ENCODE peak calls at places on chromosome 4, in four cellular contexts. C, Q, S and U are unnamed samples.
A peak's percentile ranks its signal among the peaks of the same experiment; 100 is the strongest.

GRCh38 chr4:139014391-139015268 is 951 bp upstream of the NOCT start:
- DNase-seq in C (peak; percentile 54), Q (peak; percentile 77), S (peak; percentile 64), U (no peak)

GRCh38 chr4:89303177-89303576 is 4.4 kb downstream of the GPRIN3 start:
- DNase-seq in C (no peak), Q (no peak), S (no peak), U (no peak)

GRCh38 chr4:8351931-8352367 is 82.4 kb downstream of the HTRA3 start:
- DNase-seq in C (no peak), Q (no peak), S (peak; percentile 21), U (no peak)

GRCh38 chr4:95165926-95166524 is 382.7 kb downstream of the UNC5C start:
- DNase-seq in C (peak; percentile 75), Q (peak; percentile 28), S (peak; percentile 54), U (no peak)

GRCh38 chr4:2126309-2127043 is 67.3 kb downstream of the NAT8L start:
- DNase-seq in C (no peak), Q (no peak), S (no peak), U (no peak)

GRCh38 chr4:8260656-8261111 is 8.9 kb upstream of the HTRA3 start:
- DNase-seq in C (no peak), Q (no peak), S (no peak), U (no peak)

GRCh38 chr4:108320066-108320465 is 151.3 kb upstream of the LEF1 start:
- DNase-seq in C (no peak), Q (no peak), S (no peak), U (no peak)

GRCh38 chr4:6917445-6918241 is 8.0 kb downstream of the TBC1D14 start:
- DNase-seq in C (peak; percentile 92), Q (peak; percentile 35), S (peak; percentile 95), U (peak; percentile 69)

GRCh38 chr4:123453006-123453685 is 56.6 kb downstream of the SPRY1 start:
- DNase-seq in C (no peak), Q (no peak), S (no peak), U (no peak)

GRCh38 chr4:89497517-89498308 is 190.1 kb upstream of the GPRIN3 start:
- DNase-seq in C (no peak), Q (no peak), S (no peak), U (no peak)

GRCh38 chr4:133866328-133866699 is 335.3 kb downstream of the PABPC4L start:
- DNase-seq in C (no peak), Q (no peak), S (no peak), U (no peak)

GRCh38 chr4:15144249-15144966 is 142.1 kb downstream of the CPEB2 start:
- DNase-seq in C (no peak), Q (no peak), S (no peak), U (no peak)
- TF ChIP-seq NR3C1 in C (no peak), Q (no peak), S (no peak), U (no peak)

DNA sequence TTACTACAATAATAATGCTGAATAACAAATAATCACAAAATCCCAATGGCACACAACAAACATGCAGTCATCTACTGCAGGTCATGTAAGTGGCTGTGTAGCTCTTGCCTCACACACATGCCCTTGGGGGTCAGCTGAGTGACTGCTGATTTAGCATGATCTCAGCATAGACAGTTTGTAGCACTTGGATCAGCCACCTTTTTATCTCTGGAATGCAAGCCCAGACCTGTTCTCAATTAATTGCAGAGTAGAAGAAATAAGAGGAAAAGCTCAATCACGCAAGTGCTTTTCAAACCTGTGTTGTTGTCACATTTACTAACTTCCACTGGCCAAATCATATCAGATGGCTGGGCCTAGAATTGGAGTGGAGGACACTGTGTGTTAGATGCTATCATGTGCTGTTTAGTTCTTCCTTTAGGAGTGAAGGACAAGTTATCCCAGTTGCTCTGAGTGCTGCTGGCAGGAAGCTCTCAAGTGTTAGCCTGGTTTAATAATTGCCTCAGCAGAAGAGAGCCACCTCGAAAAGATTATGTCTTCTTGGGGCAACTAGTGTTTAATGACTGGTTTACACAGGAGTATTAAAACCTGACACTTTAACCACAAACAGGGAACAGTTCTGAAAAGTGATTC is 128.3 kb upstream of the EPHA5 start:
- DNase-seq in C (no peak), Q (no peak), S (no peak), U (no peak)
- TF ChIP-seq NR3C1 in C (no peak), Q (no peak), S (no peak), U (no peak)

DNA sequence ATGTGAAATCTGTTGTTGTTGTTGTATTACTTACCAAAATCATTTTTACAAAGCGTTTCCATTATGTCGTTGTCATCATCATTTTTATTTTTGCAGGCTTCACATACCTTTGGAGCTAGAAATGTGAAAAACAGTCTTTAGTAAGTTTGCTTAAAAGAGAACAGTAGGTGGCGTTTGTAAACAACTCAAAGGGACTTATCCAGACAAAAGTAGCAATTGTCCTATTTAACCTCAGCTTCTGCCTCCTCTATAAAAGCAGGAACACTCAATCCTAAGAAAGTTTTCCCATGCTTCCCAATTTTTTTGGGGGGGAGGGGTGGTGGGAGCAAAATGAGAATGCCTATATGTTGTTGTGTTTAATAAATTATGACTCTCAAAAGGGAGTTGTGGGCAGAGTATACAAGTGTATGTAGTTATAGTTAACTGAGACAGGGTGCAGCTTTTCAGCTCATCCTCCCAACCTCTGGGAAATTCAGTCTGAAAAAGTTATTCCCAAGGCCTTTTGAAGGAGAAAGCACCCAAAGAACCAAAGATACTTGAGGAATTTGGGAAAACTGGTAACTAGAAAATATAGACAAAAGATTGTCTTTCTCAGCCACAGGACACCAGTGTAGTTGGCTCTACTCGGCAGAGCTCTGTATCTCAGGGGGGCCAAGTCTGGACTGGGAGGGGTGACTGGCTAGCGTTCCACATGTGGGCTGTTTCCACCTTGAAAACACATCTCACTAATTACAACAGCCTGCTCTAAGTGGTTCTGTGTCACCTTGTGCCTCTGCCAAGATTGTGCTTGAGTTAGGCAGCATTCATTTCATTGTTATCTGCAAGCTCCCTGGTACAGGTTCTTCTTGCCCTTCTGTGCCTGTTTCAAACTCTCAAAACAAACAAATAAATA is 2.8 kb downstream of the SFRP2 start:
- DNase-seq in C (no peak), Q (no peak), S (peak; percentile 3), U (no peak)
- TF ChIP-seq NR3C1 in C (no peak), Q (no peak), S (no peak), U (no peak)

GRCh38 chr4:73166212-73166611 is 92.4 kb downstream of the ANKRD17 start:
- DNase-seq in C (no peak), Q (no peak), S (no peak), U (no peak)

GRCh38 chr4:73170518-73171198 is 87.9 kb downstream of the ANKRD17 start:
- DNase-seq in C (no peak), Q (no peak), S (no peak), U (no peak)

GRCh38 chr4:73172166-73172565 is 86.4 kb downstream of the ANKRD17 start:
- DNase-seq in C (no peak), Q (no peak), S (no peak), U (no peak)
- TF ChIP-seq NR3C1 in C (no peak), Q (no peak), S (no peak), U (no peak)

GRCh38 chr4:80307183-80307735 is 28.3 kb upstream of the CFAP299 start:
- DNase-seq in C (no peak), Q (no peak), S (no peak), U (no peak)
- TF ChIP-seq NR3C1 in C (no peak), Q (no peak), S (no peak), U (no peak)

GRCh38 chr4:41129128-41129754 is 85.1 kb downstream of the APBB2 start:
- DNase-seq in C (no peak), Q (no peak), S (no peak), U (no peak)

GRCh38 chr4:41133619-41134018 is 80.7 kb downstream of the APBB2 start:
- DNase-seq in C (no peak), Q (no peak), S (no peak), U (no peak)

GRCh38 chr4:41134581-41134980 is 79.8 kb downstream of the APBB2 start:
- DNase-seq in C (no peak), Q (no peak), S (no peak), U (no peak)

GRCh38 chr4:41129936-41130440 is 84.4 kb downstream of the APBB2 start:
- DNase-seq in C (no peak), Q (no peak), S (no peak), U (no peak)

DNA sequence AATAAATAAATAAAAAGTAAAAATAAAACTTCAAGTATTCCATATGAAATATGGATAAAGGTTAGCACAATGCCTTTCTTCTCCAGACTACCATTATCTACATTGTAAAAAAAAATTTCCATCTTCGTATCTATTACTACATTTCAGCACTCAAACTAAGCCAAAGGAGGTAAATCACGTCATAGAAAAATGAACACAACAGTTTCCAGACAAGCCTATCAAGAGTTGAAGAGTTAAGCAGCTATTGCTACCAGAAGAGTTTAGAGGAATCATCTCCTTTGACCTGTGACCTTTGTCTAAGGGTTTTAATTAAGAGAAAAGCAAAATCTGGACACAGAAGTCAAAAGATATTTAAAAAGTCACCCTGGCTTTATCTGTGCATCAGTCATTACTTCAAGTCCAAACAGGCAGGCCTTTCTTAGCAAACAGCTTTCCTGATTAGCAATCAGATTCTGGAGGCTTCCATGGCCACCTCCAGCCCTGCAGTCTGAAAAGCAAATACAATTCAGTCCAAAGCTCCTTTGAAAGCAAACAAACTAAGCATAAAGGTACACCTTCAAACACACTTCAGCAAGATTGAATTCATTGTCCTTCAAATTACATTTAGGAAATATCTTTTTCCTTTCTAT is 82.2 kb downstream of the APBB2 start:
- DNase-seq in C (no peak), Q (no peak), S (peak; percentile 94), U (no peak)
- TF ChIP-seq NR3C1 in C (no peak), Q (no peak), S (no peak), U (no peak)

GRCh38 chr4:156472624-156473023 is 499.0 kb downstream of the PDGFC start:
- DNase-seq in C (no peak), Q (no peak), S (no peak), U (no peak)
- TF ChIP-seq NR3C1 in C (no peak), Q (no peak), S (no peak), U (no peak)

DNA sequence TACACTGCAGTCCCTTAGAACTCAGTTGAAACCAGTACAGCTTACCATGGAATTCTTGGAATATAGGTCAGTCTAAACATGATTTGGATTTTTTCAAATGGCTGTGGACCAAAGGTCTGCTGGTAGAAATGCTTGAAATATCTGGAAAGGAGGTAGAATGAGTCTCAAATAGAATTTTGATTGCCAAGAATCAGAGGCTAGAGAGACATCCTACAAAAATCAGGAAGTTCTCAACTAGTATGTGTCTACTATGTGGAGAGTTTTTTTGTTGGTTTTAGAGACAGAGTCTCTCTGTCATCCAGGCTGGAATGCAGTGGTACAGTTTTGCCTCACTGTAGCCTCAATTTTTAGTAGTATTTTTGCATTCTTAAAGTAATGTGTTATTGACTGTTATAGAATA is 53.6 kb downstream of the PAQR3 start:
- DNase-seq in C (no peak), Q (no peak), S (no peak), U (no peak)
- TF ChIP-seq NR3C1 in C (no peak), Q (no peak), S (no peak), U (no peak)